ENCODE peak calls at places on chromosome 2, in seven cellular contexts. B, Y, T, E, J, U and K are unnamed samples.

GRCh38 chr2:38578832-38579231 is 23.9 kb downstream of the HNRNPLL start:
- DNase-seq in B (no peak), J (no peak), U (no peak), T (no peak), E (no peak), Y (peak), K (no peak)

GRCh38 chr2:75465317-75465998 is 95.3 kb downstream of the EVA1A start:
- DNase-seq in T (no peak), Y (no peak), J (peak), E (no peak), U (no peak), B (no peak), K (no peak)

GRCh38 chr2:235618039-235618438 is 124.2 kb downstream of the AGAP1 start:
- DNase-seq in B (no peak), J (peak), T (peak), E (no peak), Y (no peak), U (no peak), K (no peak)

GRCh38 chr2:31196622-31197021 is 20.7 kb downstream of the CAPN14 start:
- DNase-seq in B (no peak), J (no peak), U (no peak), Y (no peak), T (no peak), E (no peak), K (no peak)

GRCh38 chr2:254231-254630 is 9.6 kb downstream of the SH3YL1 start:
- DNase-seq in J (no peak), E (no peak), T (no peak), Y (no peak), B (no peak), U (no peak), K (no peak)

GRCh38 chr2:79985571-79985970 is 319.0 kb downstream of the LRRTM1 start:
- DNase-seq in B (no peak), U (no peak), J (no peak), T (no peak), Y (no peak), E (no peak), K (no peak)

GRCh38 chr2:138780451-138780880 is 276 bp upstream of the NXPH2 start:
- DNase-seq in Y (no peak), U (no peak), B (no peak), E (no peak), T (no peak), J (peak), K (no peak)

GRCh38 chr2:149817206-149817605 is 229.6 kb upstream of the MMADHC start:
- DNase-seq in B (no peak), T (no peak), U (no peak), Y (no peak), J (no peak), E (no peak), K (no peak)

GRCh38 chr2:103484906-103485305 is 723.1 kb downstream of the TMEM182 start:
- DNase-seq in T (no peak), Y (no peak), E (no peak), U (no peak), J (no peak), B (no peak), K (no peak)

GRCh38 chr2:8535821-8536685 is 145.8 kb upstream of the ID2 start:
- DNase-seq in Y (no peak), B (no peak), U (no peak), E (no peak), T (no peak), J (no peak), K (no peak)

GRCh38 chr2:222774941-222775340 is 85.9 kb upstream of the ACSL3 start:
- DNase-seq in T (peak), J (peak), E (no peak), Y (no peak), U (no peak), B (no peak), K (no peak)

GRCh38 chr2:98731709-98732349 is 897 bp upstream of the MGAT4A start:
- DNase-seq in J (no peak), U (no peak), B (no peak), E (no peak), Y (no peak), T (no peak), K (no peak)